ENCODE peak calls at places on chromosomes 11 and 22, in six cellular contexts. C, G, R, S, H and M are unnamed samples.

GRCh38 chr11:114909866-114910265 is 231.5 kb downstream of the NXPE2 start:
- DNase-seq in S (peak), R (no peak), H (peak), C (no peak), G (no peak), M (no peak)

GRCh38 chr11:115201121-115201792 is 303.0 kb downstream of the CADM1 start:
- DNase-seq in S (no peak), R (no peak), H (no peak), G (no peak), C (no peak), M (no peak)

GRCh38 chr22:43305806-43306205 is 37.4 kb downstream of the SCUBE1 start:
- DNase-seq in H (no peak), C (no peak), G (no peak), S (no peak), R (no peak), M (no peak)

GRCh38 chr11:68369756-68370155 is 57.4 kb downstream of the LRP5 start:
- DNase-seq in C (no peak), S (no peak), H (no peak), G (no peak), R (no peak), M (no peak)

GRCh38 chr11:33490842-33491370 is 209.7 kb downstream of the C11orf91 start:
- DNase-seq in H (no peak), C (no peak), S (no peak), G (no peak), R (no peak), M (no peak)

GRCh38 chr11:123186291-123186690 is 8.8 kb downstream of the CLMP start:
- DNase-seq in C (no peak), R (no peak), G (no peak), S (no peak), H (no peak), M (no peak)

GRCh38 chr11:78072455-78072854 is 7.2 kb downstream of the NDUFC2 start:
- DNase-seq in S (no peak), H (no peak), C (no peak), G (no peak), R (no peak), M (no peak)

GRCh38 chr11:8814209-8814922 is 96.6 kb upstream of the AKIP1 start:
- DNase-seq in C (no peak), S (no peak), R (no peak), G (no peak), H (no peak), M (peak)

GRCh38 chr11:118645066-118645715 is 34.3 kb downstream of the TREH start:
- DNase-seq in C (no peak), S (no peak), G (no peak), R (no peak), H (no peak), M (no peak)

GRCh38 chr11:16820324-16821092 is 82.1 kb downstream of the C11orf58 start:
- DNase-seq in S (peak), H (peak), R (peak), G (peak), C (peak), M (peak)

GRCh38 chr11:116896211-116896610 is 58.8 kb upstream of the APOA1 start:
- DNase-seq in H (no peak), S (no peak), C (no peak), R (no peak), G (no peak), M (no peak)

GRCh38 chr11:90476442-90477007 is 253.7 kb upstream of the CHORDC1 start:
- DNase-seq in R (no peak), G (no peak), H (peak), S (peak), C (peak), M (peak)

GRCh38 chr22:24563246-24563645 is 7.4 kb downstream of the SNRPD3 start:
- DNase-seq in R (no peak), H (no peak), S (no peak), G (no peak), C (no peak), M (no peak)

GRCh38 chr22:32708835-32709234 is 92.7 kb upstream of the TIMP3 start:
- DNase-seq in S (no peak), R (no peak), C (no peak), H (no peak), G (no peak), M (no peak)

GRCh38 chr11:19519912-19520641 is 192.6 kb upstream of the NAV2 start:
- DNase-seq in S (no peak), C (no peak), H (no peak), R (no peak), G (no peak), M (peak)

GRCh38 chr11:3341298-3341697 is 37.6 kb downstream of the ZNF195 start:
- DNase-seq in G (no peak), S (peak), H (peak), C (peak), R (peak), M (peak)

GRCh38 chr22:19614546-19614884 is 90.3 kb upstream of the CLDN5 start:
- DNase-seq in H (no peak), C (no peak), G (no peak), S (no peak), R (no peak), M (no peak)

GRCh38 chr11:34576331-34576730 is 44.6 kb upstream of the EHF start:
- DNase-seq in R (no peak), H (no peak), S (no peak), C (no peak), G (no peak), M (no peak)

GRCh38 chr11:44191322-44192014 is 96.0 kb downstream of the EXT2 start:
- DNase-seq in R (no peak), G (no peak), C (no peak), S (no peak), H (no peak), M (no peak)

GRCh38 chr22:42462016-42462415 is 29.8 kb upstream of the NFAM1 start:
- DNase-seq in H (no peak), G (no peak), R (peak), S (no peak), C (no peak), M (no peak)

GRCh38 chr11:119218141-119218878 is 12.2 kb downstream of the CBL start:
- DNase-seq in G (peak), R (peak), C (peak), H (no peak), S (no peak), M (peak)

GRCh38 chr22:37267128-37267587 is 15.2 kb upstream of the CYTH4 start:
- DNase-seq in H (peak), G (peak), C (no peak), S (no peak), R (peak), M (peak)

GRCh38 chr22:33707581-33707980 is 212.7 kb downstream of the LARGE1 start:
- DNase-seq in C (no peak), G (no peak), H (no peak), S (no peak), R (no peak), M (no peak)

GRCh38 chr22:27875951-27876350 is 43.1 kb downstream of the PITPNB start:
- DNase-seq in R (no peak), S (no peak), C (no peak), G (no peak), H (no peak), M (no peak)

GRCh38 chr22:50248192-50249084 is 2.6 kb downstream of the HDAC10 start:
- DNase-seq in S (no peak), G (no peak), C (no peak), R (no peak), H (no peak), M (no peak)
- H3K4me2 ChIP-seq in S (no peak), G (no peak), C (peak), R (no peak), H (no peak), M (no peak)

DNA sequence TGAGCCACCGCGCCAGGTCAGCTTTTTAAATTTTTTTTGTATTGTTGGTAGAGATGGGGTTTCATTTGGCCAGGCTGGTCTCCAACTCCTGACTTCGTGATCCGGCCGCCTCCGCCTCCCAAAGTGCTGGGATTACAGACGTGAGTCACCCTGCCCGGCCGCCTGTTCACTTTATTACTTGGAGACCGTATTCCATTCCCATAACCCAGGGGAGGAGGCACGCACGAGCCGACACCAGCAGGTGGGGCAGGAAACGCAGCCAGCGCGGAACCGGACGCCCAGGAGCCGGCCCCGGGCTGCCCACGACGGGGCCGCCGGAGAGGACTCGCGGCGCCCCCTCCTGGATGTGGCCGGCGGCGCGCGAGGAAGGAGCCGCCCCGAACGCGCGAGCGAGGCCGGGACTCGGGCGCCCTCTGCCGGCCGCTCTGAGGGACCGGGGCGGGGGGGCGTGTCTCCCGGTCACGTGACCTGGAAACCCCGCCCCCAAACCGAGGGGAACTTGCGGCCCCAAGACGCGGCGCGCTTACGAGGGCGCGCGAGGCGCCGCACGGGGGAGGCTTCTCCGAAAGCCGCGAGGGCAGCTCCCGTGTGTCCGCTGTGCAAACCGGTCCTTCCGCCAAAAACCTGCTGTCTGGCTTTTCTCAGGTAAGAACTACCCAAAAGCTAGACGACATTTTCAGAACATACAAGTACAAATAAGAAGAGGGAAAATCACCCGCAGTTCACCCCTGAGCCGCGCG is 11.6 kb upstream of the RNH1 start:
- DNase-seq in C (peak), R (peak), S (peak), G (peak), H (peak), M (peak)
- H3K4me2 ChIP-seq in C (peak), R (peak), S (no peak), G (peak), H (peak), M (peak)

GRCh38 chr11:66888282-66888681 is 31.4 kb downstream of the LRFN4 start:
- DNase-seq in S (no peak), H (no peak), R (no peak), C (no peak), G (no peak), M (no peak)

GRCh38 chr11:66887531-66887930 is 30.7 kb downstream of the LRFN4 start:
- DNase-seq in G (no peak), S (no peak), H (no peak), R (no peak), C (no peak), M (no peak)

GRCh38 chr11:66892926-66893325 is 36.1 kb downstream of the LRFN4 start:
- DNase-seq in G (no peak), H (no peak), S (no peak), R (no peak), C (no peak), M (no peak)

GRCh38 chr11:66889974-66890373 is 33.1 kb downstream of the LRFN4 start:
- DNase-seq in G (no peak), S (no peak), C (no peak), R (no peak), H (no peak), M (no peak)

DNA sequence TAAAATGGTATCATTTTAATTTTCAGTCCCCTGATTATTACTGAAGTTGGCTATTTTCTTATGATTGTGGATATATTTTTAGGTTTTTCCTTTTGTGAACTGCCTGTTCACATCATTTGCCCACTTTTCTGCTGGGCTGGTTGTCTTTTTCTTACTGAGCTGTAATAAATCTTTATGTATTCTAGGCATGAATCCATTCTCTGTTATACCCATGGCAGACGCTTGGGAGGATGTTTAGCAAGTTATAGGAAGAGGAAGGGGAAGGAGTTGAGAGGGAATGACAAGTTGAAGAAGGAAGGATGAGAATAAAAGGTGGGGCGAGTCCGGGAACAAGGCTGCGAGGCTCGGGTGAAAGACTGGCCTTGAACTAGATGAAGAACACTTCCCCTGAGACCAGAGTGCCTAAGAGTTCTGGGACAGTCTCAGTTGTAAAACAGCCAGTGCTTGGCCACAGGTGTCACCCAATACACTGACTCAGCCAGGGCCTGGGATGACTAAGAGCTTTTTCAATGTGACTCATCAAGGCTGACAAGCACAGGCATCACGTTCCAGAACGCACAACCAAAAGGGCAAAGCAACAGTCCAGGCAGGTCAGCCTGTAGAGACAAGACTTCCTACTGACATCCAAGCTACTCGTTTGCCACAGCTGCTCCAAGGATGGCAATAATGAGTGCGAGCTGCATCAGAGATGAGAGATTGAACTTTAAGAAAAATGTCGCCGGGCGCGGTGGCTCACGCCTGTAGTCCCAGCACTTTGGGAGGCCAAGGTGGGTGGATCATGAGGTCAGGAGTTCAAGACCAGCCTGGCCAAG is 35.2 kb downstream of the LRFN4 start:
- DNase-seq in R (peak), G (peak), S (no peak), C (peak), H (peak), M (peak)
- H3K4me2 ChIP-seq in R (peak), G (peak), S (no peak), C (peak), H (no peak), M (no peak)

DNA sequence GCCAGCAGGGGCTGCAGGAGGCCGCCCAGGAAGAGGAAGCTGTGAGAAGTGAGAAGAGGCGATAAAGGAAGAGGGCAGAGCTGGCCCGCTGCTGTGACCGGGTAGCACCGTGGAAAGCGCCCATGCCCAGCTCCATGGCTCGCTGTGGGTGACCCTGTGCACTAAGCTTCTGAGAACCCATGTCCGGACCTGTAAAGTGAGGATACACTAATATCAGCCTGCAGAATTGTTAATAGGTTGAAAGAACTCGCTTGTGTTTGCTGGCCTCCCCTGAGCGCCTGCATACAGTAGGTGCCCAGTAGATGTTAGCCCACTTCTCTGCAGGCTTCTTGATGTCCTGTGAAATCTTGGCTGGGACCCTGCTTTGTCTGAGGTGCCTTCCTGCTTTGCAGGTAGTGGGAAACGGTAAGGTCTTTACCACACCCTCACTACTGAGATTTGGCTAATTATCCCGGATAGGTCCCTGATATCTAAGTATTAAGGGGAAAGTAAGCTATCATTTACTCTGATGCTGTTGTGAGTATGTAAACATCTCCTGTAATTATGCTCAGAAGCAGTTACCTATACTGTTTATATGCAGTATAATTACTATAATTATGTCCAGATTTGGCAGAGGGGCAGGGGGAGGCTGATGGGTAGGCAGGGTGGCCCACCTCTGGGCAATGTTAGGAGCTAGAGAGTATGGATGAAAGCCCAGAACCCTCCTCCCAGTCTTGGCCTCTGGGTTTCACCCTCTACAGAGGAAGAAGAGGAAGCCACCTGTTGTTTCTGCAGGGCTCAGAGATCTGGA is 1.2 kb upstream of the ARRB1 start:
- DNase-seq in R (no peak), H (no peak), C (no peak), S (no peak), G (no peak), M (peak)
- H3K4me2 ChIP-seq in R (peak), H (peak), C (peak), S (peak), G (peak), M (peak)

GRCh38 chr22:21865041-21865440 is 2.4 kb downstream of the MAPK1 start:
- DNase-seq in R (no peak), S (no peak), C (no peak), H (no peak), G (no peak), M (peak)

GRCh38 chr22:21868651-21869050 is 1.2 kb upstream of the MAPK1 start:
- DNase-seq in G (no peak), H (no peak), R (no peak), C (no peak), S (no peak), M (no peak)

GRCh38 chr22:21862386-21863242 is 4.8 kb downstream of the MAPK1 start:
- DNase-seq in S (no peak), C (no peak), H (no peak), G (no peak), R (no peak), M (no peak)

GRCh38 chr22:21866821-21867527 is 471 bp downstream of the MAPK1 start:
- DNase-seq in R (peak), S (no peak), H (peak), C (no peak), G (no peak), M (peak)

DNA sequence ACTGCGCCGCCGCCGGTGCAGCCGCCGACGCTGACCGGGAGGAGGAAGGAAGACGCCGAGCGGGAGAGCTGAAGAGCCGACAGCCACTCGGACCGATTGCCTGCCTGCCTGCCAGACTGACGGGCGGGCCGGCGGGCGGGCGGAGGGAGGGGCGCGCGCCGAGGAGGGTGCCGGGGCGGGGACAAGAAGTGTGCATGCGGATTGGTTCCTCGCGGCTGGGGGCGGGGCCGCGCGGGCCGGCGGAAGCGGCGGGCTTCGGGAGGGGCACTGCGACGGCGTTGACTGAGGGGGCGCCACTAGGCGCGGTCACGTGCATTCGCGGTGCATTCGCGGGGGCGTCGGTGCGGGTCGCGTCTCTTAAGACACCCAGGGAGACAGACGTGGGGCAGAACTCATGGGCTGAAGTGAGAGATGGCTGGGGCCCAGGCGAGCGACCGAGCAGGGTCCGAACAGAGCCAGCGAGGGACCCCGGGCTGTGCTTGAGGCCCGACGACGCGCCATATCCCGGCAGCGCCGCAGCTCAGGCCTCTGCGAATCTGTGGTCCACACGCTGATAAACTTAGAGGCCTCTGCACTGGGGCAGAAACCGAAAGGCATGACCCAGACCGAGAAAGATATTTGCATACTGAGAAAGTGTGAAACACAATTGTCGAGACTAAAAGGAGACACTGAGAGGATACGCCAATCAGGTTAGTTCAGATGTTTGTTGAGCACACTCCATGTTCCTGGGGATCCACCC is at the start of gene MAPK1:
- DNase-seq in G (peak), H (peak), S (peak), C (peak), R (peak), M (peak)
- H3K4me2 ChIP-seq in G (peak), H (peak), S (peak), C (peak), R (peak), M (peak)

GRCh38 chr11:1390603-1391164 is 950 bp downstream of the BRSK2 start:
- DNase-seq in R (no peak), C (no peak), G (no peak), S (no peak), H (peak), M (peak)
- H3K4me2 ChIP-seq in R (no peak), C (peak), G (peak), S (peak), H (peak), M (peak)

DNA sequence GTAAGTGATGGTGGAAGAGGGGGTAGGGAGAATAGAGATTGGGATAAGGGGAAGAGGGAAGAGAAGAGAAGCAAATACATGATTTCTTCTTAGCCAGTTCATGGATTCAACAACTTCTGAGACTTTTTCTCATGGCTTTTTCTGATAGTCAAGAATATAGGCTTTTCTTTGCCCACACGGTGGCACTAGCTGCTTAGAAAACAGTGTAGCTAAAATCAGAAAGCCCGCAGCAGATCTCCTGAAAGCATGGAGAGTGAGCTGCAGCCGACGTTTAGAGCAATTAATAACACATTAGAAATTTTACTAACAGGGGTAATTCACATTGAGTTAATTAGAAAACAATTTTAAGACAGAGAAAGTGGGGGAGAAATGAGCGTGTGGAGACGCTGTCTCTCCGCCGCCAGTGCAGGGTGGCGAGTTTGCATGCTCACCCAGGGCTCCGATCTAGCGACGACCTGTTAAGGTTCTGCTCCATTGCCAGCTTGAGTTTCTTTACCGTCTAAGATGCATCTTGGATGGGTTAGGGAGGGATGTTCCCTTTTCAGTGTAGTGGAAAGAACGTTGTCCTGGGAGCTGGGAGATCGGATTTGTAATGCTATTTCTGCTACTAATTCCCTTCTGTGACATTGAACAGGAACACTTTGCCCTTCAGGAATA is 3.3 kb upstream of the RAG1 start:
- DNase-seq in G (peak), C (peak), S (no peak), H (peak), R (peak), M (peak)
- H3K4me2 ChIP-seq in G (peak), C (no peak), S (peak), H (peak), R (peak), M (peak)

GRCh38 chr11:69915501-69916250 is 96.5 kb upstream of the FGF3 start:
- DNase-seq in C (peak), H (peak), G (peak), R (peak), S (no peak), M (peak)
- H3K4me2 ChIP-seq in C (peak), H (peak), G (peak), R (peak), S (no peak), M (peak)

GRCh38 chr11:64696045-64696444 is 27.0 kb downstream of the NRXN2 start:
- DNase-seq in C (no peak), R (peak), S (no peak), G (no peak), H (no peak), M (no peak)
- H3K4me2 ChIP-seq in C (no peak), R (no peak), S (no peak), G (no peak), H (no peak), M (no peak)